ENCODE peak calls at places on chromosomes 6 and 20, in ten cellular contexts. One of them, this sample, is unnamed.

GRCh38 chr6:110858562-110859214 is 15.9 kb upstream of the AMD1 start:
- DNase-seq in endothelial cell: no peak
- DNase-seq in AG10803: no peak
- DNase-seq in kidney epithelial cell: no peak
- DNase-seq in GM13976: no peak
- DNase-seq in fibroblast of villous mesenchyme: no peak
- DNase-seq in colonic mucosa: no peak
- DNase-seq in K562: no peak
- DNase-seq in transverse colon: no peak
- DNase-seq in cardiac fibroblast: no peak
- DNase-seq in this sample: no peak

GRCh38 chr6:11356404-11357155 is 124.1 kb upstream of the NEDD9 start:
- DNase-seq in endothelial cell: no peak
- DNase-seq in AG10803: no peak
- DNase-seq in kidney epithelial cell: no peak
- DNase-seq in GM13976: no peak
- DNase-seq in fibroblast of villous mesenchyme: no peak
- DNase-seq in colonic mucosa: peak
- DNase-seq in K562: no peak
- DNase-seq in transverse colon: peak
- DNase-seq in cardiac fibroblast: peak
- DNase-seq in this sample: no peak

GRCh38 chr6:114000066-114000465 is 29.1 kb upstream of the HDAC2 start:
- DNase-seq in endothelial cell: no peak
- DNase-seq in AG10803: peak
- DNase-seq in kidney epithelial cell: no peak
- DNase-seq in GM13976: no peak
- DNase-seq in fibroblast of villous mesenchyme: peak
- DNase-seq in colonic mucosa: no peak
- DNase-seq in K562: no peak
- DNase-seq in transverse colon: no peak
- DNase-seq in cardiac fibroblast: peak
- DNase-seq in this sample: no peak

GRCh38 chr20:46284028-46284427 is 24.3 kb downstream of the CDH22 start:
- DNase-seq in endothelial cell: no peak
- DNase-seq in AG10803: no peak
- DNase-seq in kidney epithelial cell: no peak
- DNase-seq in GM13976: no peak
- DNase-seq in fibroblast of villous mesenchyme: no peak
- DNase-seq in colonic mucosa: no peak
- DNase-seq in K562: no peak
- DNase-seq in transverse colon: no peak
- DNase-seq in cardiac fibroblast: no peak
- DNase-seq in this sample: no peak

GRCh38 chr20:20446001-20446400 is 78.1 kb downstream of the INSM1 start:
- DNase-seq in endothelial cell: no peak
- DNase-seq in AG10803: no peak
- DNase-seq in kidney epithelial cell: no peak
- DNase-seq in GM13976: no peak
- DNase-seq in fibroblast of villous mesenchyme: no peak
- DNase-seq in colonic mucosa: no peak
- DNase-seq in K562: no peak
- DNase-seq in transverse colon: no peak
- DNase-seq in cardiac fibroblast: no peak
- DNase-seq in this sample: no peak

GRCh38 chr20:37570419-37570818 is 42.7 kb upstream of the BLCAP start:
- DNase-seq in endothelial cell: no peak
- DNase-seq in AG10803: no peak
- DNase-seq in kidney epithelial cell: no peak
- DNase-seq in GM13976: no peak
- DNase-seq in fibroblast of villous mesenchyme: no peak
- DNase-seq in colonic mucosa: no peak
- DNase-seq in K562: no peak
- DNase-seq in transverse colon: no peak
- DNase-seq in cardiac fibroblast: no peak
- DNase-seq in this sample: no peak

GRCh38 chr6:20572940-20573339 is 38.7 kb downstream of the CDKAL1 start:
- DNase-seq in endothelial cell: no peak
- DNase-seq in AG10803: peak
- DNase-seq in kidney epithelial cell: no peak
- DNase-seq in GM13976: no peak
- DNase-seq in fibroblast of villous mesenchyme: peak
- DNase-seq in colonic mucosa: no peak
- DNase-seq in K562: no peak
- DNase-seq in transverse colon: no peak
- DNase-seq in cardiac fibroblast: peak
- DNase-seq in this sample: no peak

GRCh38 chr6:108596947-108597346 is 36.2 kb downstream of the FOXO3 start:
- DNase-seq in endothelial cell: no peak
- DNase-seq in AG10803: no peak
- DNase-seq in kidney epithelial cell: no peak
- DNase-seq in GM13976: no peak
- DNase-seq in fibroblast of villous mesenchyme: no peak
- DNase-seq in colonic mucosa: no peak
- DNase-seq in K562: no peak
- DNase-seq in transverse colon: no peak
- DNase-seq in cardiac fibroblast: no peak
- DNase-seq in this sample: no peak

GRCh38 chr6:162887981-162888689 is 160.4 kb downstream of the PACRG start:
- DNase-seq in endothelial cell: no peak
- DNase-seq in AG10803: no peak
- DNase-seq in kidney epithelial cell: no peak
- DNase-seq in GM13976: no peak
- DNase-seq in fibroblast of villous mesenchyme: no peak
- DNase-seq in colonic mucosa: peak
- DNase-seq in K562: no peak
- DNase-seq in transverse colon: peak
- DNase-seq in cardiac fibroblast: no peak
- DNase-seq in this sample: no peak

GRCh38 chr6:47414517-47415167 is 62.9 kb upstream of the CD2AP start:
- DNase-seq in endothelial cell: no peak
- DNase-seq in AG10803: peak
- DNase-seq in kidney epithelial cell: no peak
- DNase-seq in GM13976: peak
- DNase-seq in fibroblast of villous mesenchyme: peak
- DNase-seq in colonic mucosa: no peak
- DNase-seq in K562: peak
- DNase-seq in transverse colon: no peak
- DNase-seq in cardiac fibroblast: peak
- DNase-seq in this sample: no peak

GRCh38 chr20:36238760-36239159 is 2.5 kb downstream of the AAR2 start:
- DNase-seq in endothelial cell: no peak
- DNase-seq in AG10803: no peak
- DNase-seq in kidney epithelial cell: no peak
- DNase-seq in GM13976: no peak
- DNase-seq in fibroblast of villous mesenchyme: no peak
- DNase-seq in colonic mucosa: no peak
- DNase-seq in K562: no peak
- DNase-seq in transverse colon: no peak
- DNase-seq in cardiac fibroblast: no peak
- DNase-seq in this sample: no peak

GRCh38 chr20:37257993-37258392 is 3.6 kb downstream of the GHRH start:
- DNase-seq in endothelial cell: no peak
- DNase-seq in AG10803: no peak
- DNase-seq in kidney epithelial cell: no peak
- DNase-seq in GM13976: no peak
- DNase-seq in fibroblast of villous mesenchyme: no peak
- DNase-seq in colonic mucosa: no peak
- DNase-seq in K562: no peak
- DNase-seq in transverse colon: no peak
- DNase-seq in cardiac fibroblast: no peak
- DNase-seq in this sample: no peak

GRCh38 chr6:53492860-53493634 is 51.9 kb downstream of the GCLC start:
- DNase-seq in endothelial cell: no peak
- DNase-seq in AG10803: peak
- DNase-seq in kidney epithelial cell: peak
- DNase-seq in GM13976: peak
- DNase-seq in fibroblast of villous mesenchyme: peak
- DNase-seq in colonic mucosa: no peak
- DNase-seq in K562: peak
- DNase-seq in transverse colon: no peak
- DNase-seq in cardiac fibroblast: peak
- DNase-seq in this sample: no peak

GRCh38 chr6:157611406-157611805 is 211.6 kb upstream of the SNX9 start:
- DNase-seq in endothelial cell: no peak
- DNase-seq in AG10803: no peak
- DNase-seq in kidney epithelial cell: no peak
- DNase-seq in GM13976: no peak
- DNase-seq in fibroblast of villous mesenchyme: no peak
- DNase-seq in colonic mucosa: no peak
- DNase-seq in K562: no peak
- DNase-seq in transverse colon: no peak
- DNase-seq in cardiac fibroblast: no peak
- DNase-seq in this sample: no peak

GRCh38 chr20:14698605-14699373 is 361.4 kb upstream of the FLRT3 start:
- DNase-seq in endothelial cell: no peak
- DNase-seq in AG10803: no peak
- DNase-seq in kidney epithelial cell: no peak
- DNase-seq in GM13976: no peak
- DNase-seq in fibroblast of villous mesenchyme: no peak
- DNase-seq in colonic mucosa: no peak
- DNase-seq in K562: no peak
- DNase-seq in transverse colon: no peak
- DNase-seq in cardiac fibroblast: no peak
- DNase-seq in this sample: no peak

GRCh38 chr6:99308788-99309187 is 40.7 kb downstream of the FAXC start:
- DNase-seq in endothelial cell: no peak
- DNase-seq in AG10803: no peak
- DNase-seq in kidney epithelial cell: no peak
- DNase-seq in GM13976: no peak
- DNase-seq in fibroblast of villous mesenchyme: no peak
- DNase-seq in colonic mucosa: no peak
- DNase-seq in K562: no peak
- DNase-seq in transverse colon: no peak
- DNase-seq in cardiac fibroblast: no peak
- DNase-seq in this sample: no peak

GRCh38 chr6:144756469-144756868 is 471.3 kb downstream of the UTRN start:
- DNase-seq in endothelial cell: no peak
- DNase-seq in AG10803: no peak
- DNase-seq in kidney epithelial cell: no peak
- DNase-seq in GM13976: no peak
- DNase-seq in fibroblast of villous mesenchyme: no peak
- DNase-seq in colonic mucosa: no peak
- DNase-seq in K562: no peak
- DNase-seq in transverse colon: no peak
- DNase-seq in cardiac fibroblast: no peak
- DNase-seq in this sample: no peak

DNA sequence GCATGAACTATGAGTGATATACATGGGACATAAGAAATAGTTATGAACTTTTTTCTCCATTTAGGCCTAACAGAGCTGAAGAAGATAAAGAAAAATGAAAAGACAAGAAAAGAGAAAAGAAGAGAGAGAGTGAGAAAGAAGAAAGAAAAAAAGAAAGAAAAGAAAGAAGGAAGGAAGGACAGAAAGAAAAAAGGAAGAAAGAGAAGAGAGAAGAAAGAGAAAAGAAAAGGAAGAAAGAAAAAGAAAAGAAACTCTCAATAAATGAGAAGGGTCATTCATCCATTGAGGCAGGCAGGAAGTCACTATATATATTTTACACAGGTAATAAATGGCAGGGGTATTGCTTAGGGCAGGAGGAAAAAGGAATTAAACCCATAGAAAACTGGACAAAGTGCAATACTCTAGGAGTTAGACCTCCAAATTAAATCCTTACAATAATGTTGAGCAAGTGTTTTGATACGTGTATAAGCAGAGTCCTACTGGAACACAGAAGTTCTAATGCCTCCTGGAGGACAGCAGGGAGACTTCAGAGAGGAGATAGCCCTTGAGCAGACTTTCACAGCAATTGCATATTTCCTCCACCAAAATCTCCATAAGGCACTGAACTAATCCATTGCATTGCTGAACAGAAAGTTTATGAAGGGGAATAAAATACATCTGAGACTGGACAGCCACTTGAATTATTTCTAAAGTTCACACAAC is 86.4 kb upstream of the TENT5A start:
- DNase-seq in endothelial cell: no peak
- DNase-seq in AG10803: no peak
- DNase-seq in kidney epithelial cell: no peak
- DNase-seq in GM13976: no peak
- DNase-seq in fibroblast of villous mesenchyme: no peak
- DNase-seq in colonic mucosa: no peak
- DNase-seq in K562: no peak
- DNase-seq in transverse colon: no peak
- DNase-seq in cardiac fibroblast: no peak
- DNase-seq in this sample: no peak
- TF ChIP-seq CTCF in endothelial cell: no peak
- TF ChIP-seq CTCF in AG10803: no peak
- TF ChIP-seq CTCF in kidney epithelial cell: no peak
- TF ChIP-seq CTCF in GM13976: no peak
- TF ChIP-seq CTCF in fibroblast of villous mesenchyme: no peak
- TF ChIP-seq CTCF in colonic mucosa: no peak
- TF ChIP-seq CTCF in K562: no peak
- TF ChIP-seq CTCF in transverse colon: peak
- TF ChIP-seq CTCF in cardiac fibroblast: no peak
- TF ChIP-seq CTCF in this sample: no peak

GRCh38 chr6:127462391-127462790 is 3.2 kb upstream of the KIAA0408 start:
- DNase-seq in endothelial cell: no peak
- DNase-seq in AG10803: peak
- DNase-seq in kidney epithelial cell: no peak
- DNase-seq in GM13976: no peak
- DNase-seq in fibroblast of villous mesenchyme: no peak
- DNase-seq in colonic mucosa: no peak
- DNase-seq in K562: no peak
- DNase-seq in transverse colon: no peak
- DNase-seq in cardiac fibroblast: no peak
- DNase-seq in this sample: no peak
- TF ChIP-seq CTCF in endothelial cell: no peak
- TF ChIP-seq CTCF in AG10803: no peak
- TF ChIP-seq CTCF in kidney epithelial cell: no peak
- TF ChIP-seq CTCF in GM13976: no peak
- TF ChIP-seq CTCF in fibroblast of villous mesenchyme: no peak
- TF ChIP-seq CTCF in colonic mucosa: no peak
- TF ChIP-seq CTCF in K562: no peak
- TF ChIP-seq CTCF in transverse colon: no peak
- TF ChIP-seq CTCF in cardiac fibroblast: no peak
- TF ChIP-seq CTCF in this sample: no peak

DNA sequence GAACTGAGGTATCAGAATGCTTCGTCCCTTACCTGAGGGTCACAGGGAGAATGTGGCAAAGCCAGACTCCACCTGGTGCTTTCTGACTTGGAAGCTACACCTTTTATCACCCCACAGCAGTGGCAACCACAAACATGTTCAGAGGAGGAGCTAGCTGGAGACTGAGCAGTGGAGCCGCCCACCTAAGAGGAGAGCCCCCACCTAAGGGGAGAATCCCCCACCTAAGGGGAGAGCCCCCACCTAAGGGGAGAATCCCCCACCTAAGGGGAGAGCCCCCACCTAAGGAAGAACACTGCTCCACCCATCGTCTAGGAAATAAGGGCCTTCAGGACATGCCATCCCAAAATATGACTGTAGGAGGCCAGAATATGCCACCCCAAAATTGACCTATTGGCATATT is 4.0 kb downstream of the SLC52A3 start:
- DNase-seq in endothelial cell: no peak
- DNase-seq in AG10803: no peak
- DNase-seq in kidney epithelial cell: no peak
- DNase-seq in GM13976: no peak
- DNase-seq in fibroblast of villous mesenchyme: no peak
- DNase-seq in colonic mucosa: no peak
- DNase-seq in K562: no peak
- DNase-seq in transverse colon: no peak
- DNase-seq in cardiac fibroblast: no peak
- DNase-seq in this sample: no peak
- TF ChIP-seq CTCF in endothelial cell: no peak
- TF ChIP-seq CTCF in AG10803: no peak
- TF ChIP-seq CTCF in kidney epithelial cell: no peak
- TF ChIP-seq CTCF in GM13976: no peak
- TF ChIP-seq CTCF in fibroblast of villous mesenchyme: no peak
- TF ChIP-seq CTCF in colonic mucosa: no peak
- TF ChIP-seq CTCF in K562: no peak
- TF ChIP-seq CTCF in transverse colon: no peak
- TF ChIP-seq CTCF in cardiac fibroblast: no peak
- TF ChIP-seq CTCF in this sample: no peak

GRCh38 chr6:9412951-9413559 is 977.7 kb upstream of the SLC35B3 start:
- DNase-seq in endothelial cell: peak
- DNase-seq in AG10803: peak
- DNase-seq in kidney epithelial cell: no peak
- DNase-seq in GM13976: peak
- DNase-seq in fibroblast of villous mesenchyme: no peak
- DNase-seq in colonic mucosa: peak
- DNase-seq in K562: peak
- DNase-seq in transverse colon: peak
- DNase-seq in cardiac fibroblast: peak
- DNase-seq in this sample: no peak
- TF ChIP-seq CTCF in endothelial cell: peak
- TF ChIP-seq CTCF in AG10803: peak
- TF ChIP-seq CTCF in kidney epithelial cell: peak
- TF ChIP-seq CTCF in GM13976: peak
- TF ChIP-seq CTCF in fibroblast of villous mesenchyme: peak
- TF ChIP-seq CTCF in colonic mucosa: peak
- TF ChIP-seq CTCF in K562: peak
- TF ChIP-seq CTCF in transverse colon: peak
- TF ChIP-seq CTCF in cardiac fibroblast: peak
- TF ChIP-seq CTCF in this sample: no peak